ENCODE peak calls at places on chromosomes 7 and 10, in eight cellular contexts. D is suprapubic skin, C is body of pancreas, G is uterus, Q is A549, U is breast epithelium, K is prostate gland, E is IMR-90. B is an unnamed sample.
A peak's percentile ranks its signal among the peaks of the same experiment; 100 is the strongest.

GRCh38 chr7:71547426-71547825 is 415.5 kb downstream of the GALNT17 start:
- DNase-seq in D (no peak), C (no peak), G (no peak), Q (no peak), U (no peak), K (no peak), E (no peak), B (no peak)

GRCh38 chr7:137820677-137821420 is 25.9 kb downstream of the DGKI start:
- DNase-seq in D (no peak), C (peak; percentile 42), G (peak; percentile 76), Q (no peak), U (peak; percentile 49), K (peak; percentile 6), E (peak; percentile 83), B (peak; percentile 42)

GRCh38 chr7:23470290-23471089 is at the start of gene IGF2BP3:
- DNase-seq in D (no peak), C (no peak), G (no peak), Q (peak; percentile 76), U (no peak), K (no peak), E (peak; percentile 96), B (no peak)

GRCh38 chr10:103554488-103555320 is 61.2 kb downstream of the NEURL1 start:
- DNase-seq in D (no peak), C (peak; percentile 73), G (peak; percentile 74), Q (peak; percentile 71), U (no peak), K (peak; percentile 39), E (peak; percentile 80), B (no peak)

GRCh38 chr7:17015575-17015974 is 133.8 kb upstream of the AGR3 start:
- DNase-seq in D (no peak), C (no peak), G (no peak), Q (no peak), U (no peak), K (no peak), E (peak; percentile 26), B (no peak)

GRCh38 chr7:85237721-85238120 is 50.9 kb upstream of the SEMA3D start:
- DNase-seq in D (no peak), C (no peak), G (no peak), Q (no peak), U (no peak), K (no peak), E (peak; percentile 91), B (no peak)

GRCh38 chr10:78335691-78336401 is 302.2 kb downstream of the RPS24 start:
- DNase-seq in D (no peak), C (peak; percentile 11), G (peak; percentile 28), Q (no peak), U (peak; percentile 15), K (peak; percentile 3), E (peak; percentile 94), B (peak; percentile 10)

GRCh38 chr7:81162234-81162633 is 243.4 kb upstream of the SEMA3C start:
- DNase-seq in D (no peak), C (no peak), G (no peak), Q (no peak), U (no peak), K (no peak), E (no peak), B (no peak)

GRCh38 chr7:57367171-57367570 is 82.8 kb upstream of the ZNF716 start:
- DNase-seq in D (no peak), C (no peak), G (no peak), Q (no peak), U (no peak), K (no peak), E (no peak), B (no peak)

GRCh38 chr7:128032605-128033235 is 1.5 kb upstream of the LRRC4 start:
- DNase-seq in D (no peak), C (no peak), G (no peak), Q (no peak), U (no peak), K (no peak), E (peak; percentile 28), B (no peak)

GRCh38 chr7:75937958-75938786 is 23.2 kb downstream of the POR start:
- DNase-seq in D (peak; percentile 88), C (peak; percentile 71), G (peak; percentile 51), Q (peak; percentile 66), U (peak; percentile 24), K (no peak), E (peak; percentile 96), B (peak; percentile 72)

GRCh38 chr7:110131344-110131743 is 959.6 kb upstream of the LRRN3 start:
- DNase-seq in D (no peak), C (no peak), G (no peak), Q (no peak), U (no peak), K (no peak), E (no peak), B (no peak)

GRCh38 chr10:102643346-102644065 is 773 bp upstream of the TRIM8 start:
- DNase-seq in D (peak; percentile 91), C (peak; percentile 79), G (peak; percentile 69), Q (peak; percentile 51), U (peak; percentile 65), K (peak; percentile 57), E (peak; percentile 74), B (peak; percentile 51)

GRCh38 chr7:23205861-23206510 is 24.1 kb downstream of the NUP42 start:
- DNase-seq in D (no peak), C (no peak), G (peak; percentile 27), Q (no peak), U (no peak), K (no peak), E (no peak), B (no peak)

GRCh38 chr10:97081621-97082235 is 104.0 kb downstream of the SLIT1 start:
- DNase-seq in D (no peak), C (peak; percentile 57), G (no peak), Q (peak; percentile 71), U (no peak), K (peak; percentile 21), E (peak; percentile 50), B (no peak)

GRCh38 chr7:97305589-97305988 is 188.1 kb downstream of the SDHAF3 start:
- DNase-seq in D (no peak), C (no peak), G (no peak), Q (no peak), U (no peak), K (no peak), E (no peak), B (no peak)

GRCh38 chr10:29692121-29692539 is 57.4 kb upstream of the SVIL start:
- DNase-seq in D (no peak), C (no peak), G (no peak), Q (no peak), U (no peak), K (no peak), E (peak; percentile 35), B (no peak)

GRCh38 chr10:92848441-92849233 is at the start of gene EXOC6:
- DNase-seq in D (peak; percentile 86), C (peak; percentile 84), G (peak; percentile 75), Q (peak; percentile 54), U (peak; percentile 44), K (peak; percentile 73), E (peak; percentile 74), B (peak; percentile 94)

GRCh38 chr7:16564909-16565426 is 38.3 kb downstream of the LRRC72 start:
- DNase-seq in D (no peak), C (peak; percentile 20), G (no peak), Q (peak; percentile 59), U (no peak), K (no peak), E (peak; percentile 55), B (no peak)

GRCh38 chr10:89646833-89647570 is 2.0 kb upstream of the PANK1 start:
- DNase-seq in D (no peak), C (no peak), G (no peak), Q (no peak), U (no peak), K (no peak), E (no peak), B (no peak)

GRCh38 chr10:93039721-93040120 is 20.9 kb upstream of the CYP26C1 start:
- DNase-seq in D (no peak), C (no peak), G (no peak), Q (no peak), U (no peak), K (no peak), E (peak; percentile 46), B (no peak)

GRCh38 chr7:28474267-28474618 is 61.9 kb downstream of the CREB5 start:
- DNase-seq in D (no peak), C (no peak), G (peak; percentile 55), Q (no peak), U (no peak), K (no peak), E (no peak), B (no peak)

GRCh38 chr7:28470344-28470743 is 58.0 kb downstream of the CREB5 start:
- DNase-seq in D (no peak), C (no peak), G (no peak), Q (no peak), U (no peak), K (no peak), E (no peak), B (no peak)

GRCh38 chr7:28473567-28474266 is 61.4 kb downstream of the CREB5 start:
- DNase-seq in D (no peak), C (no peak), G (peak; percentile 35), Q (no peak), U (no peak), K (no peak), E (no peak), B (peak; percentile 88)

GRCh38 chr7:28469562-28469961 is 57.2 kb downstream of the CREB5 start:
- DNase-seq in D (no peak), C (no peak), G (no peak), Q (no peak), U (no peak), K (no peak), E (no peak), B (no peak)

GRCh38 chr7:28472332-28472731 is 60.0 kb downstream of the CREB5 start:
- DNase-seq in D (no peak), C (no peak), G (no peak), Q (no peak), U (no peak), K (no peak), E (no peak), B (no peak)
- TF ChIP-seq CTCF in D (no peak), C (no peak), G (no peak), Q (no peak), U (no peak), K (no peak), E (no peak), B (no peak)

GRCh38 chr7:90244909-90245841 is at the start of gene CFAP69:
- DNase-seq in D (peak; percentile 96), C (peak; percentile 93), G (peak; percentile 90), Q (peak; percentile 89), U (peak; percentile 84), K (peak; percentile 90), E (peak; percentile 78), B (peak; percentile 98)
- TF ChIP-seq POLR2A in D (no peak), C (peak; percentile 42), G (no peak), Q (peak; percentile 79), U (no peak), K (peak; percentile 23), E (no peak), B (no peak)

GRCh38 chr10:58967551-58968418 is 208.7 kb upstream of the PHYHIPL start:
- DNase-seq in D (no peak), C (peak; percentile 68), G (no peak), Q (peak; percentile 36), U (peak; percentile 31), K (peak; percentile 24), E (no peak), B (no peak)
- H3K4me3 ChIP-seq in D (no peak overlapping the region), C (no peak overlapping the region), G (no peak overlapping the region), Q (no peak overlapping the region), U (peak overlapping the region; percentile 18), K (no peak overlapping the region), E (no peak overlapping the region), B (no peak overlapping the region)

DNA sequence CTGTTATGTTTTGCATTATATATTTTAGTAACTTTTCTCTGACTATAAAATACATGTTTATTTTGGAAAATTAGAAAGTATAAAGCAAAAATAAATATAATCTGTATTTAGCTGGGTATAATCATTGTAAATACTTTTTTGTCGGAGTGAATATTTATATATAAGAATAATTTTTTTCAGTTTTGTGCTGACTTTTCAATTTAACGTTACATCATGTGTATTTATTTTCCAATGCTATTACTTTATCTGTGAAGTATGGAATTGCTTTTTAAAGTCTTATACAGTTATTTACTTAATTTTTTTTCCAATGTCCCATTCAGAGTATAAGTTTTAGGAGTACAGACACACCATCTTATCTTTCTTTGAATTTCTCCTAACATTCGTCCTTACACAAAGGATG is 15.2 kb downstream of the AP3M1 start:
- DNase-seq in D (no peak), C (no peak), G (no peak), Q (no peak), U (no peak), K (no peak), E (no peak), B (no peak)
- TF ChIP-seq CTCF in D (no peak), C (no peak), G (no peak), Q (no peak), U (no peak), K (no peak), E (no peak), B (no peak)